ENCODE peak calls at places on chromosomes 1 and 21, in nine cellular contexts. Z is tibial nerve; X is RWPE1; B is naive thymus-derived CD4-positive, alpha-beta T cell; T is aorta; W is heart right ventricle; Q is colonic mucosa; E is left ventricle myocardium inferior; C is psoas muscle. U is an unnamed sample.

GRCh38 chr1:8510041-8510823 is 192.3 kb downstream of the SLC45A1 start:
- DNase-seq in Q (no peak), C (no peak), X (no peak), Z (peak), B (peak), W (no peak), T (no peak), E (no peak), U (no peak)

GRCh38 chr1:27634166-27634981 is 611 bp downstream of the FGR start:
- DNase-seq in W (peak), T (peak), X (no peak), Q (no peak), Z (no peak), E (peak), C (peak), B (peak), U (peak)

GRCh38 chr1:170692866-170693575 is 29.1 kb downstream of the PRRX1 start:
- DNase-seq in Q (no peak), Z (no peak), B (no peak), X (peak), T (no peak), W (no peak), C (no peak), E (no peak), U (no peak)

GRCh38 chr1:84598418-84598817 is 24.2 kb upstream of the CTBS start:
- DNase-seq in E (no peak), Z (no peak), X (no peak), B (no peak), Q (no peak), C (no peak), T (no peak), W (no peak), U (no peak)

GRCh38 chr1:42658880-42659337 is 686 bp downstream of the PPIH start:
- DNase-seq in W (no peak), T (no peak), C (no peak), Z (no peak), B (no peak), E (no peak), X (no peak), Q (no peak), U (no peak)

GRCh38 chr1:930633-931138 is 7.0 kb downstream of the SAMD11 start:
- DNase-seq in Z (no peak), E (no peak), Q (no peak), T (no peak), B (no peak), X (no peak), C (no peak), W (no peak), U (no peak)

GRCh38 chr1:199404191-199404590 is 623.3 kb upstream of the NR5A2 start:
- DNase-seq in T (no peak), Q (no peak), W (no peak), X (peak), Z (no peak), C (no peak), E (no peak), B (no peak), U (no peak)

GRCh38 chr1:88079036-88079435 is 605.0 kb upstream of the PKN2 start:
- DNase-seq in T (no peak), X (no peak), Q (no peak), Z (no peak), B (no peak), E (no peak), C (no peak), W (no peak), U (no peak)

GRCh38 chr1:172581779-172582178 is 48.8 kb downstream of the SUCO start:
- DNase-seq in T (no peak), B (no peak), W (no peak), X (no peak), E (no peak), Q (no peak), C (no peak), Z (no peak), U (no peak)

GRCh38 chr1:8677782-8678181 is 139.7 kb downstream of the RERE start:
- DNase-seq in B (no peak), E (no peak), X (no peak), Z (no peak), T (no peak), W (no peak), Q (no peak), C (no peak), U (no peak)

GRCh38 chr21:15729674-15730483 is at the start of gene USP25:
- DNase-seq in B (peak), T (peak), X (peak), Z (peak), W (peak), C (peak), Q (peak), E (peak), U (peak)

GRCh38 chr21:32472890-32473765 is 60.6 kb downstream of the EVA1C start:
- DNase-seq in X (no peak), E (no peak), Q (no peak), Z (no peak), W (no peak), B (no peak), C (no peak), T (no peak), U (no peak)

GRCh38 chr1:166920561-166921475 is 44.8 kb upstream of the TADA1 start:
- DNase-seq in T (peak), B (no peak), W (no peak), Z (no peak), E (no peak), X (no peak), Q (peak), C (no peak), U (no peak)

GRCh38 chr1:217048104-217048707 is 325.0 kb upstream of the ESRRG start:
- DNase-seq in E (no peak), T (no peak), B (no peak), Z (no peak), C (no peak), X (no peak), W (no peak), Q (no peak), U (no peak)

GRCh38 chr1:197093226-197093887 is 26.3 kb upstream of the F13B start:
- DNase-seq in Q (no peak), E (no peak), C (no peak), B (no peak), Z (no peak), W (no peak), T (no peak), X (peak), U (no peak)

GRCh38 chr21:33444499-33444898 is 35.3 kb downstream of the TMEM50B start:
- DNase-seq in Q (no peak), C (no peak), T (no peak), W (no peak), X (no peak), B (no peak), Z (no peak), E (no peak), U (no peak)

GRCh38 chr1:79004916-79005315 is 1.6 kb downstream of the ADGRL4 start:
- DNase-seq in E (no peak), B (no peak), W (no peak), X (no peak), C (no peak), Z (no peak), T (no peak), Q (no peak), U (no peak)

GRCh38 chr21:45555557-45556301 is 13.5 kb upstream of the SLC19A1 start:
- DNase-seq in C (peak), X (peak), Q (peak), T (peak), Z (no peak), W (no peak), B (no peak), E (peak), U (peak)

GRCh38 chr21:17580319-17580718 is 32.4 kb downstream of the BTG3 start:
- DNase-seq in X (no peak), C (no peak), T (no peak), B (no peak), W (no peak), E (no peak), Z (no peak), Q (no peak), U (no peak)

GRCh38 chr1:228283043-228283371 is 75.2 kb downstream of the OBSCN start:
- DNase-seq in T (no peak), E (peak), W (no peak), C (peak), Z (no peak), B (no peak), X (no peak), Q (no peak), U (no peak)

GRCh38 chr1:25795955-25796806 is 3.8 kb upstream of the SELENON start:
- DNase-seq in T (no peak), E (no peak), Q (no peak), W (no peak), B (no peak), Z (no peak), X (no peak), C (peak), U (no peak)

GRCh38 chr21:43269461-43269860 is 100.7 kb downstream of the CRYAA start:
- DNase-seq in T (no peak), E (peak), B (peak), X (no peak), Z (no peak), W (no peak), Q (no peak), C (peak), U (peak)

GRCh38 chr1:24410750-24411149 is 2.8 kb downstream of the STPG1 start:
- DNase-seq in X (no peak), Z (no peak), C (no peak), Q (no peak), W (no peak), T (no peak), E (no peak), B (no peak), U (no peak)

GRCh38 chr1:192544983-192545393 is 30.6 kb upstream of the RGS1 start:
- DNase-seq in Q (no peak), Z (no peak), E (no peak), W (no peak), T (no peak), X (peak), C (no peak), B (no peak), U (no peak)

GRCh38 chr1:214290399-214291037 is 9.6 kb downstream of the SMYD2 start:
- DNase-seq in E (peak), Z (no peak), X (no peak), Q (no peak), W (no peak), C (no peak), T (no peak), B (no peak), U (no peak)

GRCh38 chr1:226908419-226908818 is 31.7 kb upstream of the COQ8A start:
- DNase-seq in Q (no peak), W (no peak), E (no peak), T (no peak), C (no peak), Z (no peak), X (no peak), B (no peak), U (no peak)

GRCh38 chr1:226901421-226901820 is 31.0 kb downstream of the PSEN2 start:
- DNase-seq in B (no peak), Q (no peak), X (no peak), E (no peak), W (no peak), T (no peak), Z (no peak), C (no peak), U (no peak)

GRCh38 chr1:226908913-226909312 is 31.2 kb upstream of the COQ8A start:
- DNase-seq in T (no peak), C (no peak), E (no peak), X (no peak), Z (no peak), Q (no peak), W (no peak), B (no peak), U (no peak)

GRCh38 chr1:226903819-226904710 is 33.6 kb downstream of the PSEN2 start:
- DNase-seq in Q (no peak), B (no peak), Z (peak), T (no peak), C (no peak), W (peak), X (no peak), E (no peak), U (no peak)

GRCh38 chr1:226904772-226905171 is 34.4 kb downstream of the PSEN2 start:
- DNase-seq in Q (no peak), W (no peak), Z (no peak), X (no peak), B (no peak), T (no peak), C (no peak), E (no peak), U (no peak)
- H3K27ac ChIP-seq in Q (no peak), W (no peak), Z (no peak), X (no peak), B (no peak), T (no peak), C (no peak), E (peak), U (no peak)

DNA sequence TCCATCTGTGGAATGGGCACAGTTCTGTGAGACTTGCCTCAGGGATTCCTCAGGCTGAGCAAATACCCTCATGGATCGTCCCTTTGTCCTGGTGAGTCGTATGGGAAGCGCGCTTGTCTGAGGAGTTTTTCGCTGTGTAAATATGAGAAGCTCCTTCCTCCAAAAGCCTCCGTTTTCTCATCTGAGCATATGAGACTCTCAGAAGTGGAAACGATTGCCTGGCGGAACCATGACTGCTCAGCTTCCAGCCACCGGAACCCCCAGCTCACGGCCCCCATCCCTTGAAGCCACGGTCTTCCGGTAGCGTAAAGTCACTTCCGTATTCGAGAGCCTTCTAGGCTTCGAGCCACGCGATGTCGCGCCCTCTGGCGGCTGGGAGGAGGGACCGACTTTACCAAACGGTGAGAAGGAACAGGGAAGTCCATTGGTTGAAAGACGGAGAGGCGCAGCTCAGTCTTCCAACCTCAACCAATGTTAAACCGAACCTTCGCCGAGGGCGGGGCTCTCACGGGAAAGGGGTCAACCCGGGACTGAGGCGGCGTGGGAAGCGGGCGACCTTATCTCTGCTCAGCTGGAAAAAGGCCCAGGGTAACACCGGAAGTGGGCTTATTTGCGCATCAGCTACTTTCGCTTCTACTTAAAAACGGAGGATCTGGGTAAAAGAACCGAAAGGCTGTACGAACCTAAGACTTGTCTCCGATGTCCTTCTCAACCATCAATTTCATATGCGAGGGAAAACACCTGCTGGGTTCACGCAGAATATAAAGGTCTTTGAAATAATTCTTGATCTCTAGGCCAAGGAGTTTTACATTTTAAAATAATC is 46.3 kb downstream of the AZIN2 start:
- DNase-seq in B (peak), C (peak), Q (peak), T (peak), E (peak), Z (peak), W (peak), X (peak), U (peak)
- H3K27ac ChIP-seq in B (peak), C (peak), Q (peak), T (peak), E (peak), Z (peak), W (peak), X (peak), U (peak)

DNA sequence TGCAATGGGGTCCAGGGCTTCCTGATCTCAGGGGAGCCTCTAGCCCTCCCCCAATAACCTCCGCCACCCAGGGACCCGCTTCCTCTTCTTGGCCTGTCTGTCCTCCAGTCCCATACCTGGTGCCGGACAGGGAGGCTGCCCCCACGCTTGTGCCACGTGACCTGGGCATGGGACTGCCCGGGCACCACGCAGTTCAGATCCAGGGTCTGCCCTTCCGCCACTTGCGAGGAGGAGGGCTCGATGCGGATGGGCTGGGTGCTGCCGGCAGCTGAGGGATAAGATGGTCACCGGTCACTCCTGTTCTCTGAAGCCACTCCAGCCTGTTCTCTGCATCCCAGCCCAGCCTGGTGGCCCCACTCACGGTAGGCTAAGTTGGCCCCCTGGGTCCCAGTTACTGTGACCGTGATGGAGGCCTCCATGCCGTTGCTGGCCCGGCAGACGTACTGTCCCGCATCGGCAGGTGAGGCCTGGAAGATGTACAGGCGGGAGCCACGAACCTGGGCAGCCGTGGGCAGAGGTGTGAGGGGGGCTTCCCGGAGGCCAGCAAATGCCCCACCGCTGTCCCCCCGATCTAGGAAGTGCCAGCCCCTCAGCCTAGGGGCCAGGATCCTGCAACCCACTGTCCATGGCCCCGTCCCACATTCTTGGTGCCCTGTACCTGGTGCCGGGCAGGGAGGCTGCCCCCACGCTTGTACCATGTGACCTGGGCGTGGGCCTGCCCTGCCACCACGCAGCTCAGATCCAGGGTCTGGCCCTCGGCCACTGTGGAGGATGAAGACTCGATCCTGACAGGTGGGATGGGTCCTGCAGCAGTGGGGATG is 39.6 kb downstream of the LDLRAD2 start:
- DNase-seq in T (peak), X (no peak), Q (no peak), E (no peak), B (no peak), W (no peak), C (no peak), Z (no peak), U (no peak)
- H3K27ac ChIP-seq in T (no peak), X (no peak), Q (no peak), E (no peak), B (no peak), W (no peak), C (no peak), Z (no peak), U (no peak)

GRCh38 chr1:54028306-54029251 is 10.6 kb upstream of the LDLRAD1 start:
- DNase-seq in C (no peak), E (no peak), T (no peak), X (no peak), W (no peak), Z (no peak), B (no peak), Q (no peak), U (no peak)
- H3K27ac ChIP-seq in C (no peak), E (peak), T (no peak), X (no peak), W (no peak), Z (no peak), B (no peak), Q (no peak), U (no peak)

GRCh38 chr1:41318135-41318534 is 43.1 kb upstream of the FOXO6 start:
- DNase-seq in E (no peak), W (no peak), X (no peak), T (no peak), B (no peak), Q (no peak), Z (no peak), C (no peak), U (no peak)

GRCh38 chr1:41319803-41320711 is 41.2 kb upstream of the FOXO6 start:
- DNase-seq in E (peak), Z (no peak), W (peak), B (no peak), Q (no peak), T (peak), X (no peak), C (peak), U (no peak)

GRCh38 chr1:41317356-41317755 is 43.9 kb upstream of the FOXO6 start:
- DNase-seq in T (no peak), E (no peak), Q (no peak), B (no peak), X (no peak), Z (no peak), C (no peak), W (no peak), U (no peak)

GRCh38 chr1:41320860-41321259 is 40.4 kb upstream of the FOXO6 start:
- DNase-seq in C (no peak), Z (no peak), X (no peak), E (no peak), B (no peak), W (no peak), T (no peak), Q (no peak), U (no peak)

GRCh38 chr1:41319106-41319755 is 42.0 kb upstream of the FOXO6 start:
- DNase-seq in C (no peak), E (no peak), Q (no peak), T (no peak), X (no peak), B (no peak), W (no peak), Z (no peak), U (no peak)
- H3K27ac ChIP-seq in C (peak), E (peak), Q (no peak), T (no peak), X (no peak), B (no peak), W (peak), Z (no peak), U (no peak)

GRCh38 chr1:219834247-219834917 is 94.0 kb downstream of the SLC30A10 start:
- DNase-seq in T (no peak), E (no peak), B (no peak), W (no peak), Q (no peak), Z (no peak), C (no peak), X (no peak), U (no peak)

GRCh38 chr1:219837994-219838294 is 90.4 kb downstream of the SLC30A10 start:
- DNase-seq in W (no peak), Z (no peak), E (no peak), Q (no peak), B (no peak), X (no peak), C (no peak), T (no peak), U (no peak)

GRCh38 chr1:219837274-219837993 is 90.9 kb downstream of the SLC30A10 start:
- DNase-seq in W (peak), E (no peak), X (peak), Z (peak), B (no peak), C (no peak), T (no peak), Q (peak), U (no peak)

DNA sequence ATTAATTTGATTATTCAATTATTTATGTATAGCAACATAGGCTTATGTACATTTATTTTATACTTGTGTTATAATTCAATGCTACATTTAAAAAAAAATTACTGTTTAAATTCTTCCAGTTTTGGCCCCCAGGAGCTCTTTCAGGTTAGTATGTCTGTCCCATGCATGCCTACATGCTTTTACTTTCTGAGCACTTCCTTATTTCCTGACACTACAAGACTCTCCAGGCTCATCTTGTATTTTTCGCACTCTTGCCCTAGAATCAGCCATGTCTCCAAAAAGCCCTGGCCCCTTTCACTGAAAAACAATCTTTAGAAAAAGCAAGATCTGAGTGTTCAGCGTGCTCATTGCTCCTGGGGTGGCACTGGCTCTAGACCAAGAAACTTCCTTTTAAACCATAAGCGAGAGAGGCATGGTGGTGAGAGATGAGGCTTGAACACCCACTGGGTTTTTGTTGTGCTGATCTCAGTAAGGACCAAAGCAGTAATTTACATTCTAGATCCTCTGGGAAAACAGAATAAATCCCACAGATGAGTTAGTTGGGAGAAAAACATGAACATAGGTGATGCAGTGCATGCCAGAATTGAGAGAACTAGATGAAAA is 95.0 kb downstream of the SLC30A10 start:
- DNase-seq in E (no peak), B (no peak), C (no peak), Z (no peak), T (no peak), W (no peak), X (no peak), Q (no peak), U (no peak)
- H3K27ac ChIP-seq in E (no peak), B (no peak), C (no peak), Z (no peak), T (no peak), W (no peak), X (no peak), Q (no peak), U (no peak)

DNA sequence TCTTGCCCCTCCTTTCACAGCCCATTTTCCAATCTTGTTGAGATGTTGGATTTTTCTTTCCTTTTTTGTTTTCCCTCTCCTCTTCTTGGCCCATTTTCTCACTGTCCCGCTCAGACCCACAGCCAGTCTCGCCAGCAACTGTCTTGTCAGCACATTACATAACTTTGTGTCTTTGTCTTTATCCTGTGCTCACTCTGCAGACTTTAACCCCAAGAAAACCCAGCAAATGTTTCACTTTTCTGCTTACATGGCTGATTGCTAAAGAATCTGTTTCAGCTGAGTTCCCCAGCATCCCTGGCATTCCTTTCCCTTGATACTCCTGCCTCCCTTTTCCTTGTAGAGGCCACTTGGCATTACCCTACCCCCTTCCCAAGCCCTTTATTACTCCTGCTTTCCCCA is 74.6 kb downstream of the ZNF648 start:
- DNase-seq in Q (no peak), B (no peak), C (no peak), T (no peak), E (no peak), W (no peak), Z (no peak), X (no peak), U (no peak)
- H3K27ac ChIP-seq in Q (no peak), B (no peak), C (no peak), T (no peak), E (no peak), W (no peak), Z (no peak), X (no peak), U (no peak)

U was measured in effector memory CD4-positive, alpha-beta T cell.